ENCODE peak calls at places on chromosomes 2 and 18, in eight cellular contexts. K, N, M, Q, P, J, F and H are unnamed samples.
A peak's percentile ranks its signal among the peaks of the same experiment; 100 is the strongest.

GRCh38 chr2:44291281-44292248 is 16.3 kb downstream of the SLC3A1 start:
- DNase-seq in P (peak; percentile 90), Q (peak; percentile 89), K (peak; percentile 7), M (peak; percentile 13), N (peak; percentile 91), J (peak; percentile 58), F (peak; percentile 76), H (peak; percentile 59)

GRCh38 chr2:147013696-147014392 is 831.0 kb upstream of the ACVR2A start:
- DNase-seq in J (no peak), P (no peak), M (no peak), K (no peak), Q (no peak), N (no peak), F (no peak), H (no peak)

GRCh38 chr2:98379311-98380202 is 33.3 kb downstream of the CNGA3 start:
- DNase-seq in P (no peak), J (no peak), Q (no peak), N (peak; percentile 45), F (peak; percentile 16), K (no peak), M (peak; percentile 0), H (no peak)

GRCh38 chr2:27303093-27304025 is 4.9 kb downstream of the UCN start:
- DNase-seq in N (peak; percentile 76), M (peak; percentile 80), K (peak; percentile 51), F (peak; percentile 73), J (no peak), Q (peak; percentile 65), P (peak; percentile 90), H (peak; percentile 71)

GRCh38 chr2:30622452-30622851 is 175.4 kb downstream of the LCLAT1 start:
- DNase-seq in K (no peak), Q (no peak), J (no peak), M (peak; percentile 69), F (no peak), P (no peak), N (no peak), H (no peak)

GRCh38 chr2:207223051-207223450 is 57.3 kb upstream of the KLF7 start:
- DNase-seq in J (no peak), N (peak; percentile 80), F (peak; percentile 66), Q (peak; percentile 90), P (no peak), M (no peak), K (no peak), H (no peak)

GRCh38 chr18:63162271-63163014 is 157.1 kb downstream of the BCL2 start:
- DNase-seq in J (no peak), F (peak; percentile 76), Q (no peak), M (no peak), P (no peak), N (peak; percentile 10), K (no peak), H (no peak)

GRCh38 chr2:213627054-213627710 is 342.9 kb downstream of the SPAG16 start:
- DNase-seq in K (no peak), J (no peak), Q (no peak), F (no peak), P (no peak), M (no peak), N (peak; percentile 11), H (no peak)

GRCh38 chr18:48430162-48430561 is 21.0 kb upstream of the ZBTB7C start:
- DNase-seq in P (no peak), N (no peak), F (no peak), M (no peak), J (no peak), Q (no peak), K (no peak), H (no peak)

GRCh38 chr2:4903676-4904348 is 788.4 kb upstream of the SOX11 start:
- DNase-seq in N (no peak), P (no peak), J (no peak), Q (no peak), K (no peak), M (peak; percentile 27), F (no peak), H (no peak)

GRCh38 chr2:102686479-102687439 is 67.4 kb downstream of the SLC9A2 start:
- DNase-seq in M (no peak), K (no peak), N (no peak), F (no peak), J (no peak), P (no peak), Q (no peak), H (no peak)

GRCh38 chr18:9240270-9240669 is 94.3 kb upstream of the TWSG1 start:
- DNase-seq in N (no peak), K (no peak), P (no peak), F (no peak), J (no peak), M (no peak), Q (no peak), H (no peak)

GRCh38 chr2:88055049-88055435 is 541 bp downstream of the KRCC1 start:
- DNase-seq in N (peak; percentile 44), J (no peak), K (no peak), P (peak; percentile 41), M (no peak), Q (peak; percentile 19), F (peak; percentile 39), H (peak; percentile 10)

GRCh38 chr2:38039111-38039510 is 36.8 kb downstream of the CYP1B1 start:
- DNase-seq in P (no peak), Q (peak; percentile 79), F (peak; percentile 47), M (no peak), K (no peak), N (peak; percentile 19), J (no peak), H (no peak)

GRCh38 chr2:114022360-114023085 is 132.6 kb downstream of the ACTR3 start:
- DNase-seq in N (peak; percentile 93), K (no peak), M (no peak), Q (no peak), J (no peak), F (peak; percentile 49), P (no peak), H (no peak)

GRCh38 chr2:80573950-80574349 is 269.4 kb upstream of the LRRTM1 start:
- DNase-seq in F (no peak), N (no peak), Q (no peak), K (no peak), J (no peak), P (no peak), M (peak; percentile 1), H (no peak)

GRCh38 chr2:205034034-205034433 is 488.8 kb downstream of the PARD3B start:
- DNase-seq in Q (no peak), M (peak; percentile 23), N (no peak), K (no peak), F (no peak), J (no peak), P (no peak), H (no peak)

GRCh38 chr18:60277855-60278480 is 94.6 kb downstream of the MC4R start:
- DNase-seq in M (no peak), N (no peak), J (no peak), Q (peak; percentile 24), P (no peak), F (peak; percentile 13), K (no peak), H (peak; percentile 40)

GRCh38 chr2:132373391-132374135 is 43.0 kb upstream of the GPR39 start:
- DNase-seq in Q (no peak), F (peak; percentile 4), J (no peak), M (no peak), P (no peak), K (no peak), N (no peak), H (no peak)

GRCh38 chr18:29644276-29644675 is 1398.3 kb downstream of the DSC3 start:
- DNase-seq in N (peak; percentile 62), Q (peak; percentile 48), P (no peak), F (peak; percentile 23), M (no peak), J (no peak), K (no peak), H (peak; percentile 4)

GRCh38 chr18:12911025-12911927 is 27.2 kb upstream of the PTPN2 start:
- DNase-seq in N (no peak), P (no peak), Q (no peak), M (no peak), J (peak; percentile 62), F (peak; percentile 3), K (no peak), H (no peak)

GRCh38 chr2:7984693-7985353 is 697.0 kb upstream of the ID2 start:
- DNase-seq in P (no peak), J (no peak), N (no peak), Q (no peak), F (no peak), M (no peak), K (no peak), H (no peak)

GRCh38 chr2:191688934-191689695 is 11.2 kb downstream of the NABP1 start:
- DNase-seq in Q (peak; percentile 67), K (no peak), N (peak; percentile 83), P (no peak), J (no peak), F (peak; percentile 93), M (no peak), H (no peak)

GRCh38 chr2:58571181-58571852 is 330.2 kb upstream of the FANCL start:
- DNase-seq in Q (peak; percentile 73), M (peak; percentile 74), P (peak; percentile 87), N (peak; percentile 74), F (peak; percentile 52), K (peak; percentile 5), J (peak; percentile 77), H (peak; percentile 40)

GRCh38 chr2:667332-668000 is 9.7 kb downstream of the TMEM18 start:
- DNase-seq in Q (peak; percentile 69), M (no peak), J (peak; percentile 31), K (no peak), F (peak; percentile 73), P (peak; percentile 57), N (peak; percentile 81), H (peak; percentile 39)

GRCh38 chr2:227805578-227805977 is 8.1 kb upstream of the CCL20 start:
- DNase-seq in M (no peak), P (peak; percentile 70), J (no peak), F (no peak), K (no peak), N (no peak), Q (peak; percentile 61), H (no peak)

GRCh38 chr18:36728345-36728744 is 100.5 kb downstream of the TPGS2 start:
- DNase-seq in F (peak; percentile 76), K (no peak), M (no peak), Q (no peak), N (no peak), P (no peak), J (no peak), H (no peak)

GRCh38 chr2:96556441-96557330 is 20.1 kb downstream of the ARID5A start:
- DNase-seq in P (no peak), M (no peak), Q (peak; percentile 92), K (no peak), N (peak; percentile 88), F (peak; percentile 73), J (peak; percentile 29), H (no peak)

GRCh38 chr2:144686518-144687215 is 166.7 kb upstream of the ZEB2 start:
- DNase-seq in Q (no peak), P (no peak), F (no peak), N (no peak), J (no peak), K (no peak), M (no peak), H (no peak)

GRCh38 chr2:222305510-222306392 is 7.0 kb upstream of the PAX3 start:
- DNase-seq in N (no peak), P (no peak), F (no peak), K (no peak), M (no peak), J (peak; percentile 55), Q (peak; percentile 71), H (no peak)

GRCh38 chr2:214322662-214323061 is 88.2 kb upstream of the VWC2L start:
- DNase-seq in J (no peak), P (no peak), F (no peak), K (no peak), M (no peak), N (peak; percentile 70), Q (no peak), H (no peak)

GRCh38 chr2:242085941-242086621 is 216.6 kb downstream of the RTP5 start:
- DNase-seq in M (no peak), F (peak; percentile 68), K (peak; percentile 50), N (peak; percentile 17), P (peak; percentile 50), Q (peak; percentile 23), J (no peak), H (no peak)

GRCh38 chr2:231604101-231604684 is 11.5 kb downstream of the TEX44 start:
- DNase-seq in J (no peak), N (peak; percentile 44), Q (no peak), P (peak; percentile 92), M (peak; percentile 86), K (peak; percentile 47), F (no peak), H (peak; percentile 91)